ENCODE peak calls at places on chromosomes 3 and 15, in four cellular contexts. Q is OCI-LY7; S is stimulated activated CD4-positive, alpha-beta T cell treated with anti-CD3 and anti-CD28 coated beads, TNF-alpha, amount 100 ng/mL, for 1 hour; B is memory B cell. V is an unnamed sample.

GRCh38 chr3:97579365-97579764 is 185.2 kb upstream of the ARL6 start:
- DNase-seq in S (no peak), B (no peak), Q (no peak), V (no peak)

GRCh38 chr15:31306426-31307269 is 20.0 kb upstream of the KLF13 start:
- DNase-seq in S (no peak), B (peak), Q (peak), V (no peak)

GRCh38 chr3:48305396-48305795 is 28.1 kb downstream of the SPINK8 start:
- DNase-seq in B (no peak), Q (no peak), S (no peak), V (no peak)

GRCh38 chr3:73437828-73438227 is 186.9 kb downstream of the PDZRN3 start:
- DNase-seq in S (no peak), B (no peak), Q (no peak), V (no peak)

GRCh38 chr3:142278451-142278850 is 53.1 kb upstream of the GK5 start:
- DNase-seq in S (no peak), Q (no peak), B (no peak), V (no peak)

GRCh38 chr15:89680282-89680873 is 1.2 kb upstream of the PLIN1 start:
- DNase-seq in Q (no peak), B (no peak), S (no peak), V (no peak)

GRCh38 chr3:120432105-120432860 is 18.5 kb downstream of the FSTL1 start:
- DNase-seq in B (no peak), Q (no peak), S (no peak), V (no peak)

GRCh38 chr3:38731522-38731921 is 82.0 kb upstream of the SCN5A start:
- DNase-seq in B (no peak), Q (no peak), S (no peak), V (no peak)

GRCh38 chr15:46080018-46080417 is 445.2 kb downstream of the SQOR start:
- DNase-seq in S (no peak), Q (no peak), B (no peak), V (no peak)

GRCh38 chr3:11204697-11205397 is 50.6 kb downstream of the HRH1 start:
- DNase-seq in Q (no peak), S (no peak), B (no peak), V (no peak)

GRCh38 chr15:47184003-47184404 is 533.3 kb upstream of the SEMA6D start:
- DNase-seq in Q (no peak), B (no peak), S (no peak), V (no peak)

GRCh38 chr3:141240290-141241247 is 8.9 kb downstream of the PXYLP1 start:
- DNase-seq in Q (no peak), S (no peak), B (no peak), V (no peak)

GRCh38 chr3:195007794-195008193 is 263.2 kb downstream of the XXYLT1 start:
- DNase-seq in Q (no peak), S (no peak), B (no peak), V (no peak)

GRCh38 chr3:66555214-66555844 is 54.5 kb upstream of the LRIG1 start:
- DNase-seq in B (no peak), S (no peak), Q (no peak), V (no peak)

GRCh38 chr3:154851644-154852043 is 228.5 kb upstream of the MME start:
- DNase-seq in B (no peak), S (no peak), Q (no peak), V (no peak)

V was measured in stimulated activated naive B cell treated with anti-CD40 and anti-IgM and Interleukin-4, amounts not matched to agents 10 μg/mL and 1 μg/mL and 100 μg/mL, for 72 hours.